ENCODE peak calls at places on chromosomes 7 and 10, in seven cellular contexts. V is psoas muscle, E is hepatocyte, Q is left ventricle myocardium inferior, M is heart left ventricle, H is breast epithelium, A is HCT116. K is an unnamed sample. For H3K9me3, the result is how much of the 10 kb centered on the place peaks cover.

GRCh38 chr7:65846008-65846570 is 26.8 kb upstream of the VKORC1L1 start:
- DNase-seq in V (no peak), E (peak), Q (no peak), M (no peak), H (no peak), A (no peak), K (no peak)

GRCh38 chr7:13181221-13181620 is 493.8 kb downstream of the ARL4A start:
- DNase-seq in V (no peak), E (peak), Q (no peak), M (no peak), H (no peak), A (no peak), K (peak)

GRCh38 chr7:99126921-99127553 is 16.9 kb downstream of the SMURF1 start:
- DNase-seq in V (no peak), E (peak), Q (no peak), M (no peak), H (no peak), A (no peak), K (no peak)

GRCh38 chr10:25725917-25726716 is 207.9 kb upstream of the MYO3A start:
- DNase-seq in V (no peak), E (peak), Q (no peak), M (peak), H (no peak), A (peak), K (peak)

GRCh38 chr7:74481458-74482324 is 28.0 kb downstream of the GTF2IRD1 start:
- DNase-seq in V (no peak), E (no peak), Q (no peak), M (no peak), H (no peak), A (no peak), K (peak)

GRCh38 chr10:132293416-132294195 is 14.1 kb downstream of the STK32C start:
- DNase-seq in V (peak), E (no peak), Q (peak), M (no peak), H (peak), A (no peak), K (no peak)

GRCh38 chr7:155361363-155361680 is 63.6 kb downstream of the INSIG1 start:
- DNase-seq in V (peak), E (no peak), Q (no peak), M (no peak), H (no peak), A (no peak), K (no peak)

GRCh38 chr7:55641273-55641691 is 69.0 kb upstream of the VOPP1 start:
- DNase-seq in V (no peak), E (peak), Q (no peak), M (peak), H (no peak), A (peak), K (peak)

GRCh38 chr7:47565841-47566240 is 16.1 kb downstream of the TNS3 start:
- DNase-seq in V (no peak), E (no peak), Q (no peak), M (no peak), H (no peak), A (no peak), K (no peak)

GRCh38 chr7:47945261-47946015 is 2.8 kb downstream of the PKD1L1 start:
- DNase-seq in V (peak), E (peak), Q (peak), M (peak), H (peak), A (peak), K (peak)

GRCh38 chr7:66281678-66282593 is 76.8 kb downstream of the TPST1 start:
- DNase-seq in V (no peak), E (peak), Q (no peak), M (peak), H (no peak), A (peak), K (peak)

GRCh38 chr10:99619851-99620712 is at the start of gene SLC25A28:
- DNase-seq in V (peak), E (peak), Q (peak), M (peak), H (peak), A (peak), K (peak)

GRCh38 chr10:103793920-103794883 is 61.2 kb downstream of the SH3PXD2A start:
- DNase-seq in V (peak), E (peak), Q (peak), M (no peak), H (peak), A (no peak), K (peak)

GRCh38 chr7:40329601-40330153 is 194.9 kb downstream of the SUGCT start:
- DNase-seq in V (no peak), E (peak), Q (no peak), M (no peak), H (no peak), A (peak), K (peak)

GRCh38 chr10:121078672-121079102 is 227.5 kb downstream of the WDR11 start:
- DNase-seq in V (no peak), E (peak), Q (no peak), M (no peak), H (no peak), A (no peak), K (no peak)

GRCh38 chr10:123583639-123584418 is 82.3 kb upstream of the GPR26 start:
- DNase-seq in V (peak), E (peak), Q (peak), M (peak), H (peak), A (peak), K (peak)

GRCh38 chr10:29857843-29858242 is 201.5 kb downstream of the JCAD start:
- DNase-seq in V (no peak), E (no peak), Q (no peak), M (no peak), H (no peak), A (no peak), K (no peak)

GRCh38 chr7:38461887-38462286 is 169.3 kb downstream of the AMPH start:
- DNase-seq in V (no peak), E (no peak), Q (no peak), M (no peak), H (no peak), A (no peak), K (no peak)

GRCh38 chr10:101136007-101136707 is 5.1 kb downstream of the TLX1 start:
- DNase-seq in V (no peak), E (no peak), Q (no peak), M (no peak), H (no peak), A (peak), K (no peak)

GRCh38 chr7:74334026-74334425 is 44.8 kb downstream of the CLIP2 start:
- DNase-seq in V (no peak), E (no peak), Q (no peak), M (peak), H (no peak), A (no peak), K (no peak)

GRCh38 chr7:156005202-156005821 is 193.0 kb upstream of the SHH start:
- DNase-seq in V (no peak), E (no peak), Q (no peak), M (no peak), H (peak), A (no peak), K (no peak)

GRCh38 chr7:101244385-101245146 is at the start of gene FIS1:
- DNase-seq in V (peak), E (peak), Q (peak), M (peak), H (peak), A (peak), K (peak)
- TF ChIP-seq CTCF in V (no peak), E (peak), Q (peak), M (peak), H (peak), A (no peak), K (no peak)

GRCh38 chr7:42549866-42550485 is 313.0 kb upstream of the GLI3 start:
- DNase-seq in V (no peak), E (no peak), Q (no peak), M (no peak), H (no peak), A (no peak), K (no peak)
- H3K9me3 ChIP-seq in V (under half), E (under half), Q (under half), M (under half), H (under half), A (under half), K (under half)

GRCh38 chr10:8052970-8053445 is 1.5 kb upstream of the GATA3 start:
- DNase-seq in V (no peak), E (no peak), Q (no peak), M (no peak), H (no peak), A (no peak), K (no peak)
- TF ChIP-seq CTCF in V (no peak), E (no peak), Q (no peak), M (peak), H (no peak), A (no peak), K (no peak)

GRCh38 chr7:64521409-64521984 is 41.4 kb downstream of the ZNF680 start:
- DNase-seq in V (no peak), E (no peak), Q (no peak), M (no peak), H (no peak), A (no peak), K (no peak)
- H3K9me3 ChIP-seq in V (half or more), E (under half), Q (half or more), M (half or more), H (under half), A (under half), K (under half)

K was measured in cardiac muscle cell.